ENCODE peak calls at places on chromosomes 4 and X, in five cellular contexts. B, G, V, E and U are unnamed samples. For H3K36me3, the result is how much of the 10 kb centered on the place peaks cover.

GRCh38 chr4:8439914-8440490 is 521 bp downstream of the ACOX3 start:
- DNase-seq in B (no peak), G (no peak), V (peak), E (no peak), U (no peak)

GRCh38 chrX:51484616-51485015 is 11.8 kb downstream of the NUDT11 start:
- DNase-seq in B (no peak), G (no peak), V (no peak), E (no peak), U (no peak)

GRCh38 chrX:13432776-13433605 is 113.1 kb upstream of the ATXN3L start:
- DNase-seq in B (no peak), G (peak), V (no peak), E (peak), U (no peak)

GRCh38 chrX:72050011-72050410 is 81.7 kb downstream of the RTL5 start:
- DNase-seq in B (no peak), G (no peak), V (no peak), E (no peak), U (no peak)

GRCh38 chrX:107849747-107850478 is 24.2 kb downstream of the MID2 start:
- DNase-seq in B (no peak), G (peak), V (peak), E (no peak), U (no peak)

GRCh38 chr4:121898150-121898549 is 27.9 kb upstream of the BBS7 start:
- DNase-seq in B (no peak), G (no peak), V (peak), E (no peak), U (peak)

GRCh38 chr4:139777757-139778156 is 112.1 kb downstream of the MGST2 start:
- DNase-seq in B (no peak), G (no peak), V (no peak), E (no peak), U (no peak)

GRCh38 chr4:110900206-110900769 is 277.4 kb upstream of the PITX2 start:
- DNase-seq in B (no peak), G (no peak), V (no peak), E (no peak), U (no peak)

GRCh38 chr4:8681391-8681790 is 88.8 kb downstream of the CPZ start:
- DNase-seq in B (no peak), G (no peak), V (no peak), E (no peak), U (no peak)

GRCh38 chrX:41824551-41824950 is 98.8 kb downstream of the CASK start:
- DNase-seq in B (no peak), G (peak), V (peak), E (peak), U (no peak)

GRCh38 chr4:64682481-64682880 is 273.2 kb upstream of the TECRL start:
- DNase-seq in B (no peak), G (no peak), V (no peak), E (no peak), U (no peak)

GRCh38 chr4:17781072-17781830 is at the start of gene FAM184B:
- DNase-seq in B (no peak), G (no peak), V (peak), E (no peak), U (no peak)

GRCh38 chr4:162347492-162348213 is 183.9 kb upstream of the FSTL5 start:
- DNase-seq in B (no peak), G (no peak), V (no peak), E (no peak), U (no peak)

GRCh38 chr4:155331478-155331877 is 45.3 kb downstream of the MAP9 start:
- DNase-seq in B (no peak), G (no peak), V (no peak), E (no peak), U (no peak)

GRCh38 chrX:150790021-150790420 is 96.8 kb downstream of the MTMR1 start:
- DNase-seq in B (peak), G (no peak), V (no peak), E (no peak), U (no peak)

GRCh38 chr4:123819362-123820035 is 422.9 kb downstream of the SPRY1 start:
- DNase-seq in B (no peak), G (peak), V (no peak), E (no peak), U (no peak)

GRCh38 chr4:48129307-48130014 is 4.6 kb downstream of the TXK start:
- DNase-seq in B (no peak), G (no peak), V (peak), E (no peak), U (no peak)

GRCh38 chr4:101527186-101527585 is 179.9 kb upstream of the PPP3CA start:
- DNase-seq in B (no peak), G (no peak), V (no peak), E (no peak), U (peak)

GRCh38 chr4:75817901-75818300 is 84.4 kb downstream of the PPEF2 start:
- DNase-seq in B (no peak), G (no peak), V (no peak), E (no peak), U (no peak)

GRCh38 chr4:89438102-89438831 is 130.7 kb upstream of the GPRIN3 start:
- DNase-seq in B (peak), G (peak), V (peak), E (peak), U (peak)

GRCh38 chr4:10728016-10728415 is 43.4 kb upstream of the CLNK start:
- DNase-seq in B (no peak), G (no peak), V (no peak), E (no peak), U (no peak)

GRCh38 chrX:38409289-38409688 is 56.9 kb downstream of the OTC start:
- DNase-seq in B (no peak), G (no peak), V (peak), E (no peak), U (no peak)

GRCh38 chr4:78432896-78433295 is 118.7 kb upstream of the ANXA3 start:
- DNase-seq in B (no peak), G (no peak), V (peak), E (peak), U (no peak)

GRCh38 chr4:133808151-133808550 is 393.4 kb downstream of the PABPC4L start:
- DNase-seq in B (no peak), G (peak), V (no peak), E (no peak), U (no peak)

GRCh38 chr4:128635141-128635911 is 174.2 kb upstream of the JADE1 start:
- DNase-seq in B (peak), G (peak), V (peak), E (no peak), U (no peak)

GRCh38 chrX:74349387-74349786 is 45.4 kb downstream of the ZCCHC13 start:
- DNase-seq in B (no peak), G (peak), V (peak), E (peak), U (no peak)

DNA sequence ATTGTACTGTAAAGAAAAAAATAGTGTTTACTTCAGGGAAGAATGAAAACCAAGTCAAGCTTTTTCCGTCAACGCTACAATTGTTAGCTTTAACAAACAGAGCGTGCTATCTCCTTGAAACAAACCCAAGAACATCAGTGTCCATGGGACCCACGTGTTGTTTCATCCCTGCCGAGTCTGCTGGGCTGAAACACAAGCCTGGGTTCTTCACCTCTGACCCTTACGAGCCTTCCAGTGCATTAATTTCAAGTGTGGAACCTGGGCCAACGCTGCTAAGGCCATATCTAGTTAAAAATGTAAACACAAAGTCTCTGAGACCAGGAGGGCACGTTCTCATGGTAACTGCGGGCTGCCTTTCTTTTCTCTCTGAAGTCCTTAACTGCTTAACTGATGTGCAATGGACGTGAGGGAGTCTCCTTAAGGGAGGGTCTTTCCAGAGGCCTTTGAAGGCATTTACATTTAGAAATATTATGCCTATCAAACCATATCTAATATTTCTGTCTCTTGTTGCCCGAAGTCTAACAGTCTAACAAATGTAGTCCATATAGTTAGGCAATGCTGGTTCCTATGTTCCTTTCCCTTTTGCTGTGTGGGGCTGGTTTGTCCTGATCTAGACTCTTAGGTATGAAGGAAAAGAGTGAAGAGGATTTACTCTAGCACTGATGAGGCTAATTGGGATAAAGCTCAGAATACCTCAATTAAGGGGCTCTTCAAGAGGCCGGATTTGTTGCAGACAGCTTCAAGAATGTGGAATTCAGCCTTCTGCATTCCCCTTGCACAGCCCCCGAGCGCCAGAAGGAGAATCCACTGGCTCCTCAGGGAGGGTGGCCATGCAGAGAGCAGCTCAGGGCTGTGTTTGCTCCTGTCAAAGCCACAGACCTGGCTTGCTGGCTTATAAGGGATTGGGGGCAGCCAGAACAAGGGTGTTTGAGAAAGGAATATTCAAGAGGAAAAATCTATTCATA is 36.5 kb downstream of the ING2 start:
- DNase-seq in B (no peak), G (peak), V (peak), E (no peak), U (no peak)
- H3K4me3 ChIP-seq in B (no peak), G (no peak), V (no peak), E (no peak), U (no peak)

DNA sequence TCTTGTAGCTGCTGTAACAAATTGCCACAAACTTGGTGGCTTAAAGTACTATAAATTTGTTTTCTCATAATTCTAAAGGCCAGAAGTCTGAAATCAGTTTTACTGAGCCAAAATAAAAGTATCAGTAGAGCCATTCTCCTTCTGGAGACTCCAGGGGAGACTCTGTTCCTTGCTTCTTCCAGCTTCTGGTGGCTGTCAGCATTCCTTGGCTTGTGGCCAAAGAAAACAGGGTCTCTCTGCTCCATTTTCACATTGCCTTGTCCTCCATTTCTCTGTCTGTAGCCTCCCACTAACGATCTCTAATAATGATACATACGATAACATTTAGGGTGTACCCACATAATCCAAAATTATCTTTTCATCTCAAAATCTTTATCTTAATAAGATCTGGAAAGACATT is 200.4 kb downstream of the MAB21L2 start:
- DNase-seq in B (no peak), G (peak), V (no peak), E (peak), U (no peak)
- H3K27ac ChIP-seq in B (no peak), G (no peak), V (no peak), E (no peak), U (no peak)

DNA sequence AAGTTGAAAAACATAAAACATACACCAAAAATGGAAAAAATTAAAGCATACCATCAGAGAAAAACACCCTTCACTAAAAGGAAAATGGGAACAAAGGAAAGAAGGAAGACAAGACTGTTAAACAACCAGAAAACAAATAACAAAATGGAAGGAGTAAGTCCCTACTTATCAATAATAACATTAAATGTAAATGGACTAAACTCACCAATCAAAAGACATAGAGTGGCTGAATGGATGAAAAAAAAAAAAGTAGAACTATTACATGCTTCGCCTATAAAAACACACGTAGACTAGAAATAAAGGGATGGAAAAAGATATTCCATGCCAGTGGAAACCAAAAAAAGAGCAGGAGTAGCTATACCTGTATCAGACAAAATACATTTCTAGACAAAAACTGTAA is 19.4 kb upstream of the TMSB15A start:
- DNase-seq in B (no peak), G (no peak), V (no peak), E (no peak), U (no peak)
- H3K36me3 ChIP-seq in B (under half), G (under half), V (under half), E (under half), U (under half)

DNA sequence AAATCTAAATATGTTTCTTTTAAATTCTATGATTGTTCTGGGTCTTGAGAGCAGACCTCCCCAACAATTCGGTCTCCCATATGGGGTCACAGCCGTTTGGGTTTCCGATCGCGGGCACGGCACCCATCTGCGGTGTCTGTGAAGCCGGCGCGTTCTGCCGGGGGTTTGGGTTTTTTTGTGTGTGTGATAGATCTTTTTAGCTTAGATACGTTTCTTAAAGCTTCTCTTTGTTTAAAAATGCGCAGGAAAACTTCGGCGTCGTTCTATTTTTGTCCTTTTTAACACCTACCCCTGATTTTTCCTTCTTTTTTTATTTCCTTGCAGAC is 34.2 kb downstream of the TBC1D14 start:
- DNase-seq in B (no peak), G (no peak), V (no peak), E (no peak), U (no peak)
- H3K4me3 ChIP-seq in B (no peak), G (no peak), V (no peak), E (no peak), U (no peak)

GRCh38 chrX:118755633-118756032 is 28.2 kb downstream of the IL13RA1 start:
- DNase-seq in B (no peak), G (no peak), V (no peak), E (no peak), U (no peak)

GRCh38 chrX:118760025-118760424 is 32.6 kb downstream of the IL13RA1 start:
- DNase-seq in B (no peak), G (no peak), V (no peak), E (no peak), U (no peak)

GRCh38 chrX:118758511-118758910 is 31.1 kb downstream of the IL13RA1 start:
- DNase-seq in B (no peak), G (no peak), V (no peak), E (no peak), U (no peak)

GRCh38 chrX:118751950-118752783 is 24.8 kb downstream of the IL13RA1 start:
- DNase-seq in B (no peak), G (no peak), V (no peak), E (peak), U (no peak)

GRCh38 chrX:118756111-118756510 is 28.7 kb downstream of the IL13RA1 start:
- DNase-seq in B (no peak), G (no peak), V (no peak), E (no peak), U (no peak)
- H3K27ac ChIP-seq in B (no peak), G (no peak), V (no peak), E (no peak), U (no peak)

GRCh38 chr4:71029504-71029903 is 36.1 kb downstream of the DCK start:
- DNase-seq in B (no peak), G (no peak), V (no peak), E (no peak), U (no peak)
- H3K36me3 ChIP-seq in B (under half), G (under half), V (under half), E (under half), U (under half)

GRCh38 chr4:38805530-38806145 is 1.0 kb upstream of the TLR1 start:
- DNase-seq in B (peak), G (no peak), V (no peak), E (no peak), U (no peak)
- H3K4me3 ChIP-seq in B (no peak), G (no peak), V (no peak), E (no peak), U (peak)

DNA sequence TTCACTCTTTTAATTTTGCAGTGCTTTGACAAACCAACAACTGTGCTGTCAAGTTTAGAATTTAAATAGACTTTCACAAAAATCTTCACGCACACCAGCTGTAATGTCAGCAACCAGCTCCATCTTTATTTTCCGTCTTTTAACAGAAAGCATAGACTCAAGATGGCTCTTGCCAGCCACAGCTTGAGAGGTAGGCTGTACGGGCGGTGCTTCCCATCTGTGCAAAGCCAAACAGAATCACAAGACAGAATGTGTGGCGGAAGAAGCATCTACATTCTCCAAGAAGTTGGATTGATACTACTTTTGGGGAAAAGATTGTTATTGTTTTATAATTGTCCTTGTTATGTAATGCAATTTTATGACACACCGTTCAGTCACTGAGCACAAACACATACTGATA is 388.4 kb upstream of the MAGEC2 start:
- DNase-seq in B (no peak), G (no peak), V (no peak), E (no peak), U (no peak)
- H3K27ac ChIP-seq in B (no peak), G (no peak), V (no peak), E (no peak), U (no peak)